ENCODE peak calls at places on chromosomes 1 and 21, in six cellular contexts. One of them, this sample, is unnamed.

GRCh38 chr1:21537511-21537931 is 28.3 kb downstream of the ALPL start:
- DNase-seq in Daoy: no peak
- DNase-seq in RWPE1: no peak
- DNase-seq in germinal center: no peak
- DNase-seq in pons: peak
- DNase-seq in uterus: no peak
- DNase-seq in this sample: no peak

GRCh38 chr1:94693029-94693428 is 127.1 kb upstream of the SLC44A3 start:
- DNase-seq in Daoy: no peak
- DNase-seq in RWPE1: no peak
- DNase-seq in germinal center: no peak
- DNase-seq in pons: no peak
- DNase-seq in uterus: no peak
- DNase-seq in this sample: no peak

GRCh38 chr1:20964540-20965484 is 177.7 kb upstream of the HP1BP3 start:
- DNase-seq in Daoy: no peak
- DNase-seq in RWPE1: no peak
- DNase-seq in germinal center: peak
- DNase-seq in pons: peak
- DNase-seq in uterus: no peak
- DNase-seq in this sample: peak

GRCh38 chr1:32676945-32677344 is 25.6 kb downstream of the SYNC start:
- DNase-seq in Daoy: no peak
- DNase-seq in RWPE1: no peak
- DNase-seq in germinal center: no peak
- DNase-seq in pons: no peak
- DNase-seq in uterus: no peak
- DNase-seq in this sample: no peak

GRCh38 chr1:57845041-57845440 is 421.2 kb upstream of the DAB1 start:
- DNase-seq in Daoy: peak
- DNase-seq in RWPE1: peak
- DNase-seq in germinal center: no peak
- DNase-seq in pons: no peak
- DNase-seq in uterus: no peak
- DNase-seq in this sample: no peak

GRCh38 chr21:36282568-36283230 is 37.3 kb upstream of the MORC3 start:
- DNase-seq in Daoy: peak
- DNase-seq in RWPE1: no peak
- DNase-seq in germinal center: no peak
- DNase-seq in pons: no peak
- DNase-seq in uterus: no peak
- DNase-seq in this sample: no peak

GRCh38 chr1:108831225-108831624 is 25.7 kb downstream of the AKNAD1 start:
- DNase-seq in Daoy: peak
- DNase-seq in RWPE1: peak
- DNase-seq in germinal center: no peak
- DNase-seq in pons: no peak
- DNase-seq in uterus: no peak
- DNase-seq in this sample: peak

GRCh38 chr1:65014321-65014720 is 48.0 kb upstream of the JAK1 start:
- DNase-seq in Daoy: no peak
- DNase-seq in RWPE1: no peak
- DNase-seq in germinal center: no peak
- DNase-seq in pons: no peak
- DNase-seq in uterus: no peak
- DNase-seq in this sample: no peak

GRCh38 chr1:112957133-112957812 is 1.3 kb upstream of the SLC16A1 start:
- DNase-seq in Daoy: peak
- DNase-seq in RWPE1: peak
- DNase-seq in germinal center: peak
- DNase-seq in pons: no peak
- DNase-seq in uterus: peak
- DNase-seq in this sample: peak

GRCh38 chr1:92662048-92662447 is 122.9 kb downstream of the EVI5 start:
- DNase-seq in Daoy: no peak
- DNase-seq in RWPE1: no peak
- DNase-seq in germinal center: no peak
- DNase-seq in pons: no peak
- DNase-seq in uterus: no peak
- DNase-seq in this sample: no peak

GRCh38 chr1:206608108-206608698 is 4.1 kb downstream of the EIF2D start:
- DNase-seq in Daoy: peak
- DNase-seq in RWPE1: no peak
- DNase-seq in germinal center: peak
- DNase-seq in pons: no peak
- DNase-seq in uterus: no peak
- DNase-seq in this sample: peak

GRCh38 chr1:209835782-209836298 is 8.1 kb downstream of the UTP25 start:
- DNase-seq in Daoy: no peak
- DNase-seq in RWPE1: no peak
- DNase-seq in germinal center: no peak
- DNase-seq in pons: no peak
- DNase-seq in uterus: no peak
- DNase-seq in this sample: no peak

GRCh38 chr21:29293495-29293894 is 5.2 kb upstream of the BACH1 start:
- DNase-seq in Daoy: no peak
- DNase-seq in RWPE1: no peak
- DNase-seq in germinal center: peak
- DNase-seq in pons: no peak
- DNase-seq in uterus: no peak
- DNase-seq in this sample: no peak

This sample was measured in PC-9.